ENCODE peak calls at places on chromosomes 4 and X, in seven cellular contexts. A is H9; W is activated naive CD8-positive, alpha-beta T cell treated with anti-CD3 and anti-CD28 coated beads, Interleukin-2, amount 50 U/mL, for 24 hours; F is sciatic nerve; L is T-helper 2 cell; Y is astrocyte; K is epithelial cell of proximal tubule. U is an unnamed sample.

GRCh38 chr4:13178621-13179020 is 305.5 kb downstream of the RAB28 start:
- DNase-seq in A (no peak), W (no peak), F (no peak), L (no peak), Y (no peak), K (no peak), U (no peak)

GRCh38 chr4:153113838-153114105 is 90.5 kb upstream of the TRIM2 start:
- DNase-seq in A (no peak), W (no peak), F (no peak), L (no peak), Y (no peak), K (no peak), U (no peak)

GRCh38 chrX:15299945-15300851 is 15.2 kb downstream of the ASB11 start:
- DNase-seq in A (no peak), W (no peak), F (no peak), L (no peak), Y (no peak), K (peak; percentile 16), U (no peak)

GRCh38 chr4:99207069-99207743 is 11.8 kb downstream of the ADH6 start:
- DNase-seq in A (no peak), W (no peak), F (no peak), L (no peak), Y (no peak), K (no peak), U (no peak)

GRCh38 chr4:183409463-183409862 is 35.0 kb upstream of the CDKN2AIP start:
- DNase-seq in A (no peak), W (no peak), F (no peak), L (no peak), Y (no peak), K (no peak), U (no peak)

GRCh38 chr4:173357939-173358338 is 12.8 kb upstream of the SAP30 start:
- DNase-seq in A (no peak), W (no peak), F (no peak), L (no peak), Y (no peak), K (no peak), U (no peak)

GRCh38 chr4:93480452-93480851 is 348.1 kb upstream of the ATOH1 start:
- DNase-seq in A (no peak), W (no peak), F (no peak), L (no peak), Y (no peak), K (no peak), U (no peak)

GRCh38 chrX:151151668-151152267 is 24.6 kb upstream of the GPR50 start:
- DNase-seq in A (peak; percentile 35), W (peak; percentile 12), F (no peak), L (no peak), Y (peak; percentile 16), K (no peak), U (no peak)

GRCh38 chr4:83851261-83852084 is 315.6 kb downstream of the GPAT3 start:
- DNase-seq in A (peak; percentile 86), W (no peak), F (no peak), L (no peak), Y (peak; percentile 81), K (no peak), U (no peak)

GRCh38 chrX:13357925-13358324 is 38.1 kb upstream of the ATXN3L start:
- DNase-seq in A (no peak), W (no peak), F (no peak), L (no peak), Y (no peak), K (no peak), U (no peak)

GRCh38 chrX:150508461-150509367 is 59.7 kb upstream of the MTM1 start:
- DNase-seq in A (peak; percentile 69), W (no peak), F (peak; percentile 73), L (no peak), Y (no peak), K (no peak), U (peak; percentile 77)

GRCh38 chr4:164383187-164384181 is 370.4 kb upstream of the SMIM31 start:
- DNase-seq in A (peak; percentile 65), W (peak; percentile 1), F (peak; percentile 73), L (no peak), Y (peak; percentile 61), K (no peak), U (peak; percentile 70)

GRCh38 chr4:76199664-76200211 is 13.9 kb downstream of the SCARB2 start:
- DNase-seq in A (peak; percentile 33), W (peak; percentile 26), F (no peak), L (no peak), Y (peak; percentile 36), K (no peak), U (no peak)

GRCh38 chr4:24928708-24929107 is 15.9 kb upstream of the CCDC149 start:
- DNase-seq in A (no peak), W (no peak), F (no peak), L (no peak), Y (no peak), K (no peak), U (no peak)

U was measured in tibial artery.